ENCODE peak calls at places on chromosomes 6 and 20, in four cellular contexts. One of them, this sample, is unnamed.

GRCh38 chr6:82076855-82077254 is 170.7 kb downstream of the IBTK start:
- DNase-seq in NB4: peak
- DNase-seq in body of pancreas: no peak
- DNase-seq in GM12891: no peak
- DNase-seq in this sample: no peak

GRCh38 chr20:58708246-58708931 is 15.8 kb downstream of the NPEPL1 start:
- DNase-seq in body of pancreas: peak
- DNase-seq in GM12891: no peak
- DNase-seq in NB4: peak
- DNase-seq in this sample: no peak

GRCh38 chr20:53281557-53282117 is 309.5 kb downstream of the TSHZ2 start:
- DNase-seq in NB4: no peak
- DNase-seq in body of pancreas: no peak
- DNase-seq in GM12891: no peak
- DNase-seq in this sample: no peak

GRCh38 chr6:18350271-18350670 is 36.9 kb upstream of the RNF144B start:
- DNase-seq in GM12891: no peak
- DNase-seq in body of pancreas: peak
- DNase-seq in NB4: no peak
- DNase-seq in this sample: no peak

GRCh38 chr6:128538763-128539162 is 18.4 kb upstream of the PTPRK start:
- DNase-seq in GM12891: no peak
- DNase-seq in NB4: no peak
- DNase-seq in body of pancreas: no peak
- DNase-seq in this sample: no peak

GRCh38 chr20:45308078-45308778 is at the start of gene MATN4:
- DNase-seq in body of pancreas: peak
- DNase-seq in NB4: no peak
- DNase-seq in GM12891: no peak
- DNase-seq in this sample: no peak

GRCh38 chr20:48467622-48468021 is 360.2 kb downstream of the PREX1 start:
- DNase-seq in body of pancreas: no peak
- DNase-seq in NB4: peak
- DNase-seq in GM12891: no peak
- DNase-seq in this sample: peak

GRCh38 chr6:26032387-26033131 is 54.7 kb upstream of the HFE start:
- DNase-seq in NB4: peak
- DNase-seq in GM12891: no peak
- DNase-seq in body of pancreas: no peak
- DNase-seq in this sample: peak

GRCh38 chr6:121686611-121687023 is 251.2 kb downstream of the GJA1 start:
- DNase-seq in NB4: no peak
- DNase-seq in body of pancreas: no peak
- DNase-seq in GM12891: no peak
- DNase-seq in this sample: no peak

GRCh38 chr20:35144694-35145093 is 2.4 kb downstream of the EDEM2 start:
- DNase-seq in GM12891: no peak
- DNase-seq in NB4: peak
- DNase-seq in body of pancreas: no peak
- DNase-seq in this sample: no peak

GRCh38 chr6:132511159-132511835 is 1.6 kb downstream of the STX7 start:
- DNase-seq in body of pancreas: no peak
- DNase-seq in NB4: peak
- DNase-seq in GM12891: no peak
- DNase-seq in this sample: peak

GRCh38 chr20:17987988-17988387 is 19.2 kb downstream of the MGME1 start:
- DNase-seq in GM12891: no peak
- DNase-seq in body of pancreas: no peak
- DNase-seq in NB4: no peak
- DNase-seq in this sample: no peak

GRCh38 chr6:129498950-129499870 is 210.8 kb downstream of the ARHGAP18 start:
- DNase-seq in body of pancreas: no peak
- DNase-seq in NB4: peak
- DNase-seq in GM12891: no peak
- DNase-seq in this sample: peak

GRCh38 chr20:58717278-58718091 is 24.9 kb downstream of the NPEPL1 start:
- DNase-seq in GM12891: peak
- DNase-seq in NB4: peak
- DNase-seq in body of pancreas: no peak
- DNase-seq in this sample: no peak

GRCh38 chr6:153028963-153029362 is 26.5 kb upstream of the MTRF1L start:
- DNase-seq in NB4: no peak
- DNase-seq in GM12891: no peak
- DNase-seq in body of pancreas: no peak
- DNase-seq in this sample: no peak

GRCh38 chr6:4936681-4937041 is 67.2 kb downstream of the RPP40 start:
- DNase-seq in body of pancreas: peak
- DNase-seq in GM12891: peak
- DNase-seq in NB4: peak
- DNase-seq in this sample: peak

GRCh38 chr6:29723666-29724588 is 693 bp downstream of the HLA-F start:
- DNase-seq in body of pancreas: peak
- DNase-seq in GM12891: peak
- DNase-seq in NB4: no peak
- DNase-seq in this sample: peak

GRCh38 chr6:87572860-87573259 is 16.9 kb downstream of the RARS2 start:
- DNase-seq in GM12891: no peak
- DNase-seq in NB4: no peak
- DNase-seq in body of pancreas: no peak
- DNase-seq in this sample: no peak

GRCh38 chr6:33197431-33198048 is 2.9 kb downstream of the RXRB start:
- DNase-seq in GM12891: peak
- DNase-seq in NB4: peak
- DNase-seq in body of pancreas: peak
- DNase-seq in this sample: peak

GRCh38 chr6:146892613-146893401 is 294.0 kb downstream of the ADGB start:
- DNase-seq in GM12891: no peak
- DNase-seq in NB4: peak
- DNase-seq in body of pancreas: no peak
- DNase-seq in this sample: peak

GRCh38 chr6:126153661-126154060 is 167.3 kb downstream of the TRMT11 start:
- DNase-seq in NB4: no peak
- DNase-seq in body of pancreas: no peak
- DNase-seq in GM12891: no peak
- DNase-seq in this sample: no peak

GRCh38 chr6:143394351-143394750 is 56.1 kb downstream of the ADAT2 start:
- DNase-seq in body of pancreas: no peak
- DNase-seq in GM12891: no peak
- DNase-seq in NB4: no peak
- DNase-seq in this sample: no peak

GRCh38 chr20:60586417-60587105 is 628.3 kb downstream of the CDH26 start:
- DNase-seq in GM12891: no peak
- DNase-seq in body of pancreas: no peak
- DNase-seq in NB4: no peak
- DNase-seq in this sample: no peak

GRCh38 chr6:11575408-11576033 is 38.0 kb downstream of the TMEM170B start:
- DNase-seq in body of pancreas: peak
- DNase-seq in NB4: peak
- DNase-seq in GM12891: no peak
- DNase-seq in this sample: peak

GRCh38 chr20:63917811-63918210 is 22.9 kb downstream of the DNAJC5 start:
- DNase-seq in NB4: no peak
- DNase-seq in body of pancreas: no peak
- DNase-seq in GM12891: no peak
- DNase-seq in this sample: no peak

GRCh38 chr6:126477678-126478077 is 137.8 kb downstream of the CENPW start:
- DNase-seq in GM12891: no peak
- DNase-seq in body of pancreas: no peak
- DNase-seq in NB4: no peak
- DNase-seq in this sample: no peak

GRCh38 chr20:1225263-1225728 is 548 bp upstream of the RAD21L1 start:
- DNase-seq in GM12891: no peak
- DNase-seq in body of pancreas: no peak
- DNase-seq in NB4: peak
- DNase-seq in this sample: no peak

GRCh38 chr20:46371656-46372055 is 34.8 kb downstream of the ELMO2 start:
- DNase-seq in body of pancreas: no peak
- DNase-seq in GM12891: no peak
- DNase-seq in NB4: peak
- DNase-seq in this sample: no peak

GRCh38 chr6:42790549-42791181 is 8.8 kb downstream of the BICRAL start:
- DNase-seq in NB4: no peak
- DNase-seq in GM12891: no peak
- DNase-seq in body of pancreas: no peak
- DNase-seq in this sample: no peak

DNA sequence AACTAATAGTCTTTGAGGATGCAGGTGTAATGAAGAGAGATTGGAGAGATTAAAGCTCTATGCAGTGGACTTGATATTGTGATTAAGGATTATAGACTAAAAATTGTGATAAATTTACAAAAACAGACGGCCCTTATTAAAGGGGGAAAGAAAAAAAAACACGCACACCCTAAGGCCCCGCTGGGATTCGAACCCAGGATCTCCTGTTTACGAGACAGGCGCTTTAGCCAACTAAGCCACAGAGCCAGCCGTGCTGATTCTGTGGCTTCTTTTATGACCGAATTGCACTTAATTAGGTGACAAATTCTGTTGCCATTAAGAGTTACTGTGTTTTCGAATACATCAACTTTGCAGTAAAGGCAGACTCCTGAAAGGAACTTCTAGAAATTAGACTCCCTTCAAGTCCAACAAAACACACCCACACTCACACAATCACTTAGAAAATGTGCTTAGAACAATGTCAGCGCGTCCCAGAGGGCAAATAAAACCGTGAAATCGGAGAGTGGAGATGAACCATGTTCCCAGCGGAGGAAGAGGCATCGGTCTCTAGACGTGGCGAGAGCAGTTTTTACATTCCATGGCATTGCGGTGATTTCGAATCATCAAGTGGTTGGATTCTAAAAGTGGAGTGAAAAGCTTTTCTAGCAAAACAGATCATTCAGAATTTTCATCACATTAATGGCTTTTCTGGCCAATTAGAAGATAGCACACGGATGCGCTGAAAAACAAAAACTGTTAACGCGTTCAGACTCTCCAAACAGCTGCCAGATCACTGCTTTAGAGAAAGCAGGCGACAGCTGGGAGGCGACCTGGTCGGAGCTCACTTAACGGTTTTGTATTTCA is 122.6 kb downstream of the GPX5 start:
- DNase-seq in NB4: peak
- DNase-seq in GM12891: no peak
- DNase-seq in body of pancreas: peak
- DNase-seq in this sample: peak
- TF ChIP-seq POLR2A in NB4: no peak
- TF ChIP-seq POLR2A in GM12891: no peak
- TF ChIP-seq POLR2A in body of pancreas: no peak
- TF ChIP-seq POLR2A in this sample: no peak

GRCh38 chr6:28124350-28124970 is at the start of gene ZSCAN16:
- DNase-seq in body of pancreas: peak
- DNase-seq in GM12891: peak
- DNase-seq in NB4: peak
- DNase-seq in this sample: peak
- TF ChIP-seq POLR2A in body of pancreas: peak
- TF ChIP-seq POLR2A in GM12891: peak
- TF ChIP-seq POLR2A in NB4: peak
- TF ChIP-seq POLR2A in this sample: peak

DNA sequence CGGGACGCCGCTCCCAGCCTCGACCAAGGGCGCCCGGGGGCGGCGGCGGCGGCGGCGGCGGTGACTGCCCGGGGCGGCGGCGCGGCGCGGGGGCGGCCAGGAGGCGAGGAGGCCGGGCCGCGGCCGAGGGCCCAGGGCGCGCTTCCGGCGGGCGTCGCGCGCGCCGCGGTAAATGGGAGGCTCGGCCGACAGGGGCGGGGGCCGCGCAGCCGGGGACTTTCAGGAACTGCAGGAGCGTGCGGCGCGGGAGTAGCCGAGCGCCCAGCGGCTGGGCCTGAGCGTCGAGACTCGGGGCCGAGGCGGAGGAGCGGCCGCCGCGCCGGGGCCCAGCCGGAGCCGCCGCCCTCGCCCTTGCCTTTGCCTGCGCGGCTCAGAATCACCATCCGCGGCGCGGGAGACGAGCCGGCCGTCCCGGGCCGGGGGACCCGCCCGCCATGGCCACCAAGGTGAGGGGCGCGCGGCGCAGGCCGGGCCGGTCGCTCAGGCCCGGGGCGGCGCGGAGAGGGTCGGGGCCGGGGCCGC is at the start of gene SNX9:
- DNase-seq in body of pancreas: peak
- DNase-seq in GM12891: peak
- DNase-seq in NB4: peak
- DNase-seq in this sample: peak
- TF ChIP-seq POLR2A in body of pancreas: peak
- TF ChIP-seq POLR2A in GM12891: no peak
- TF ChIP-seq POLR2A in NB4: peak
- TF ChIP-seq POLR2A in this sample: no peak

GRCh38 chr6:124963416-124964083 is 1.3 kb downstream of the RNF217 start:
- DNase-seq in GM12891: no peak
- DNase-seq in NB4: no peak
- DNase-seq in body of pancreas: no peak
- DNase-seq in this sample: no peak
- TF ChIP-seq POLR2A in GM12891: no peak
- TF ChIP-seq POLR2A in NB4: no peak
- TF ChIP-seq POLR2A in body of pancreas: peak
- TF ChIP-seq POLR2A in this sample: no peak

DNA sequence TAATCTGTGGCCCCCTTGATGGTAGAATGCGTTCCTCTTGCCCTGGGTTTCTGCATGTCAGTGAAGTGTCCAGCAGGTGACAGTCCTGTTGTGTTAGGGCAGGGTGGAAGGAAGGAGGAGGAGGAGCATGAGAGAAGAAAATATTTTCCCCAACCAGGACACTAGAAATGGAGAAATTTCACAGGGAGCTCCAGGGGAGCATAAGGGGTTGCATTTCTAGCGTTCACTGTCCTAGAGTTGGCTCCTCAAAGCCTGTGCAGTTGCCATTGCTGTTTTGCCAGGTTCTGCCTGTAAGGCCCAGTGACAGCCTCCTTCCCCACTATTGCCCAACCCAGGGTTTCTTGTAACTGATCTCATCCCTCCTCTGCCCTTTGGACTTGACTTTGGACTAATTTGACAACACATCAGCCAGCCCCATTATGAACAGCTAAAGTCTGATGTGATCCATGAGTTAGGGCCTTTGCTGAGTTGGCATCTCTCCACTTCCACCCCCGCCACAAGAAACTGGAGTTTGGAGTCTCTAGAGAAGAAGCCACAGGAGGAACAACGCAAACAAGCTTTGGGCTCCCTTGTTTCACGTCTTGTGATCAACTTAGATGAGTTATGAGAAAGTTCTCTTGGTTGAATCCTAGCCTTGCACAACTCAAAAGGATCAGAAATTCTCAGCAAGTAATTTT is 14.0 kb upstream of the FAM50B start:
- DNase-seq in body of pancreas: peak
- DNase-seq in GM12891: no peak
- DNase-seq in NB4: no peak
- DNase-seq in this sample: no peak
- TF ChIP-seq POLR2A in body of pancreas: no peak
- TF ChIP-seq POLR2A in GM12891: no peak
- TF ChIP-seq POLR2A in NB4: no peak
- TF ChIP-seq POLR2A in this sample: no peak

GRCh38 chr6:73388800-73389512 is 5.7 kb upstream of the DDX43 start:
- DNase-seq in NB4: peak
- DNase-seq in body of pancreas: peak
- DNase-seq in GM12891: peak
- DNase-seq in this sample: peak
- TF ChIP-seq POLR2A in NB4: no peak
- TF ChIP-seq POLR2A in body of pancreas: peak
- TF ChIP-seq POLR2A in GM12891: no peak
- TF ChIP-seq POLR2A in this sample: peak